ENCODE peak calls at places on chromosome 5, in four cellular contexts. K, J, M and G are unnamed samples.

GRCh38 chr5:82387041-82387818 is 109.1 kb upstream of the RPS23 start:
- DNase-seq in M (no peak), J (no peak), K (no peak), G (no peak)

GRCh38 chr5:133870661-133871060 is 97.8 kb downstream of the C5orf15 start:
- DNase-seq in M (no peak), K (no peak), J (no peak), G (no peak)

GRCh38 chr5:149015126-149015525 is 47.7 kb downstream of the SH3TC2 start:
- DNase-seq in K (no peak), J (no peak), M (no peak), G (no peak)

GRCh38 chr5:141941779-141942178 is 16.2 kb downstream of the PCDH12 start:
- DNase-seq in J (no peak), K (no peak), M (no peak), G (no peak)

GRCh38 chr5:14665949-14666741 is 1.6 kb downstream of the OTULIN start:
- DNase-seq in K (peak), J (no peak), M (peak), G (peak)

GRCh38 chr5:33275921-33276705 is 164.7 kb upstream of the TARS1 start:
- DNase-seq in M (no peak), K (no peak), J (no peak), G (no peak)

GRCh38 chr5:83701886-83702285 is 18.8 kb downstream of the HAPLN1 start:
- DNase-seq in J (no peak), M (no peak), K (no peak), G (no peak)

GRCh38 chr5:125913200-125913599 is 510.0 kb upstream of the GRAMD2B start:
- DNase-seq in J (no peak), K (no peak), M (no peak), G (no peak)

GRCh38 chr5:179255527-179256228 is 89.6 kb downstream of the ADAMTS2 start:
- DNase-seq in M (peak), K (no peak), J (no peak), G (no peak)

GRCh38 chr5:179306191-179307005 is 38.9 kb downstream of the ADAMTS2 start:
- DNase-seq in M (no peak), K (no peak), J (no peak), G (no peak)

GRCh38 chr5:173829826-173830225 is 58.3 kb upstream of the CPEB4 start:
- DNase-seq in J (no peak), M (no peak), K (no peak), G (no peak)

GRCh38 chr5:172906436-172906835 is 52.8 kb upstream of the RPL26L1 start:
- DNase-seq in J (no peak), M (no peak), K (no peak), G (no peak)

GRCh38 chr5:98839469-98840383 is 66.3 kb downstream of the RGMB start:
- DNase-seq in M (no peak), K (no peak), J (no peak), G (peak)

GRCh38 chr5:34891981-34892380 is 23.3 kb downstream of the RAD1 start:
- DNase-seq in M (no peak), J (no peak), K (no peak), G (no peak)

GRCh38 chr5:34658023-34658422 is 1.9 kb downstream of the RAI14 start:
- DNase-seq in M (no peak), K (no peak), J (no peak), G (no peak)

GRCh38 chr5:38871790-38872551 is 26.2 kb downstream of the OSMR start:
- DNase-seq in M (no peak), J (no peak), K (no peak), G (no peak)

GRCh38 chr5:56055859-56056258 is 61.1 kb upstream of the IL6ST start:
- DNase-seq in J (no peak), M (peak), K (no peak), G (no peak)

GRCh38 chr5:56059854-56060253 is 65.1 kb upstream of the IL6ST start:
- DNase-seq in J (no peak), K (no peak), M (no peak), G (no peak)

GRCh38 chr5:56054651-56055050 is 59.9 kb upstream of the IL6ST start:
- DNase-seq in M (peak), K (no peak), J (no peak), G (no peak)

GRCh38 chr5:56055287-56055686 is 60.5 kb upstream of the IL6ST start:
- DNase-seq in K (no peak), M (peak), J (no peak), G (no peak)

GRCh38 chr5:56056875-56057274 is 62.1 kb upstream of the IL6ST start:
- DNase-seq in J (no peak), K (no peak), M (no peak), G (no peak)
- H3K4me3 ChIP-seq in J (no peak), K (no peak), M (peak), G (no peak)

DNA sequence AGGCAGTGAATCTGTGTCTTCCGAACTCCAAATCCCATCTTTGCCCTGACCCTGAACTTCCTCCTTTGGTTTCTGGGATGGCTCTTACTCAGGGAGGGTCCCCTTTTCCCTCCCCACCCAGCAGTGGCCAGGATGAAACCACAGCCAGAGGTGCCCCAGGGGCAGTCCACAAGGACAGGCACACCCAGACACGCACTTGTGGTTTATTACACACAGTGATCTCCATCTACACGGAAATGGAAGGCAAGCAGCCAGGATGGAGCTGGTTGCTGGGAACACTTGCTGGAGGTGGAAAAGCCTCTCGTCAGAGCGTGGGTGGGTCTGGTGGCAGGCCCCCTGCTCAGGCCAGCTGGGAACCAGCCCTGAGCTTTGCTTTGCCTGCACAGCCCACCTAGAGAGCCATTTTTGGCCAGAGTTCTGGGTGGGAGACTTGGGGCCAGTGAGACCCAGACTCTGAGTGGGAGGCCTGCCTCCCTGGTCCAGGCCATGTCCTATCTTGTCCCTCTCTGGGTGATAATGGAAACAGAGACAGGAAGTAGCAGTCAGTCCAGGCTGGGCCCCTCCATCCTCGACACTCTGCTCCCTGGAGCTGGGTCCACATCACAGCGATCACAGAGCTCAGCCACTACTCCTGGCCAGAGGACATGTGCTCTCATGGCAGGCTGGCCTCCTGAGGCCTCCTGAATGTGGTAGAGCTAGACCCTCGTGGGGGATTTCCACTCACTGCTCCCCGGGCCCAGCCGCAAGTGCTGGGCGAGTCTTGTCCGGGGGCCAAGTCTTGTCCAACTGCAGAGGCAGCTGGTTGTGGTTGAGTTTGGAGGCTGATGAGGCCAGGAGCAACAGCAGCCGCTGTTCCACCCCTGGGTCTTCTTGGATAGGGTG is 5.1 kb upstream of the PHYKPL start:
- DNase-seq in M (no peak), J (no peak), K (no peak), G (no peak)
- H3K27ac ChIP-seq in M (peak), J (no peak), K (no peak), G (peak)

GRCh38 chr5:137461636-137462596 is 37.2 kb downstream of the SPOCK1 start:
- DNase-seq in K (peak), J (no peak), M (no peak), G (no peak)
- H3K4me3 ChIP-seq in K (no peak), J (no peak), M (no peak), G (no peak)

GRCh38 chr5:77984587-77984986 is 208.4 kb upstream of the TBCA start:
- DNase-seq in J (no peak), K (no peak), M (no peak), G (no peak)

GRCh38 chr5:77987331-77987730 is 211.2 kb upstream of the TBCA start:
- DNase-seq in K (no peak), J (no peak), M (no peak), G (no peak)

GRCh38 chr5:77987988-77988387 is 211.8 kb upstream of the TBCA start:
- DNase-seq in J (no peak), K (no peak), M (no peak), G (no peak)

GRCh38 chr5:77986261-77986660 is 210.1 kb upstream of the TBCA start:
- DNase-seq in M (no peak), J (no peak), K (no peak), G (no peak)

GRCh38 chr5:77985247-77985646 is 209.1 kb upstream of the TBCA start:
- DNase-seq in M (no peak), J (no peak), K (no peak), G (no peak)
- H3K27ac ChIP-seq in M (no peak), J (no peak), K (no peak), G (no peak)

GRCh38 chr5:165108809-165109208 is 1603.4 kb downstream of the MAT2B start:
- DNase-seq in J (no peak), K (no peak), M (no peak), G (no peak)
- H3K4me3 ChIP-seq in J (no peak), K (no peak), M (no peak), G (no peak)

GRCh38 chr5:114113604-114114003 is 248.3 kb upstream of the KCNN2 start:
- DNase-seq in J (no peak), K (no peak), M (no peak), G (no peak)
- H3K27ac ChIP-seq in J (no peak), K (no peak), M (no peak), G (no peak)

DNA sequence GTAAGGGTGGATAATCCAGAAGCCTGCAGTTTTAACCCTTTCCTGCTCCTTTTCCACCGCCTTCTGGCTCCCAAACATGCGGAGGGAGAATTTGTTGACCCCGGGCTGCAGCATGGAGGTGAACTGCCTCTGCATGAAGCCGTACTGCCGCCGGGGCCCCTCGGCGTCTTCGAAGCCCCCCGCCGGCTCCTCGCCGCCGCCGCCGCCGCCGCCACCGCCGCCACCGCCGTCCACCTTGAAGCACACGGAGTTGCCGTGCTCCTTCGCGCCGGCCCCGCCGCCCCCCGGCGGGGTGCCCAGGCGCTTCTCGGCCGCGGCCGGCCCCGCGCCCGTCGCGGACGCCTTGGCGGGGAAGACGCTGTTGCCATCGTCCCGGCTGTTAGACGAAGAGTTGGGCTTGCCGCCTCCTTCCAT is 493 bp downstream of the HCN1 start:
- DNase-seq in M (no peak), J (no peak), K (no peak), G (no peak)
- H3K4me3 ChIP-seq in M (no peak), J (peak), K (no peak), G (no peak)

GRCh38 chr5:60007724-60008123 is 114.2 kb upstream of the PDE4D start:
- DNase-seq in K (no peak), M (no peak), J (no peak), G (no peak)

GRCh38 chr5:60014331-60014730 is 120.8 kb upstream of the PDE4D start:
- DNase-seq in J (no peak), M (no peak), K (no peak), G (no peak)

GRCh38 chr5:60010328-60010727 is 116.8 kb upstream of the PDE4D start:
- DNase-seq in K (no peak), M (no peak), J (no peak), G (no peak)
- H3K27ac ChIP-seq in K (no peak), M (no peak), J (no peak), G (no peak)

GRCh38 chr5:113204525-113205161 is 228.0 kb downstream of the DCP2 start:
- DNase-seq in M (no peak), K (no peak), J (no peak), G (no peak)
- H3K4me3 ChIP-seq in M (no peak), K (no peak), J (no peak), G (no peak)